ENCODE peak calls at places on chromosomes 16 and 17, in four cellular contexts. One of them, this sample, is unnamed. For H3K4me1 and H3K9me3, the result is how much of the 10 kb centered on the place peaks cover.

GRCh38 chr17:63153488-63153887 is 187.5 kb downstream of the TANC2 start:
- DNase-seq in HAP-1: no peak
- DNase-seq in CD4-positive, CD25-positive, alpha-beta regulatory T cell: no peak
- DNase-seq in CD8-positive, alpha-beta memory T cell: no peak
- DNase-seq in this sample: no peak

GRCh38 chr17:21284319-21285163 is at the start of gene MAP2K3:
- DNase-seq in HAP-1: peak
- DNase-seq in CD4-positive, CD25-positive, alpha-beta regulatory T cell: peak
- DNase-seq in CD8-positive, alpha-beta memory T cell: peak
- DNase-seq in this sample: peak

GRCh38 chr17:51640108-51640622 is 379.8 kb downstream of the UTP18 start:
- DNase-seq in HAP-1: peak
- DNase-seq in CD4-positive, CD25-positive, alpha-beta regulatory T cell: no peak
- DNase-seq in CD8-positive, alpha-beta memory T cell: no peak
- DNase-seq in this sample: no peak

GRCh38 chr17:73338050-73338491 is 26.3 kb upstream of the CDC42EP4 start:
- DNase-seq in HAP-1: no peak
- DNase-seq in CD4-positive, CD25-positive, alpha-beta regulatory T cell: no peak
- DNase-seq in CD8-positive, alpha-beta memory T cell: no peak
- DNase-seq in this sample: no peak

GRCh38 chr17:18158022-18158600 is 25.5 kb upstream of the ALKBH5 start:
- DNase-seq in HAP-1: no peak
- DNase-seq in CD4-positive, CD25-positive, alpha-beta regulatory T cell: peak
- DNase-seq in CD8-positive, alpha-beta memory T cell: peak
- DNase-seq in this sample: peak

GRCh38 chr16:84266451-84266850 is 26.6 kb upstream of the KCNG4 start:
- DNase-seq in HAP-1: peak
- DNase-seq in CD4-positive, CD25-positive, alpha-beta regulatory T cell: peak
- DNase-seq in CD8-positive, alpha-beta memory T cell: no peak
- DNase-seq in this sample: no peak

GRCh38 chr16:12147681-12148479 is 171.3 kb downstream of the SNX29 start:
- DNase-seq in HAP-1: no peak
- DNase-seq in CD4-positive, CD25-positive, alpha-beta regulatory T cell: no peak
- DNase-seq in CD8-positive, alpha-beta memory T cell: no peak
- DNase-seq in this sample: no peak

GRCh38 chr17:73211745-73212144 is 18.9 kb downstream of the COG1 start:
- DNase-seq in HAP-1: no peak
- DNase-seq in CD4-positive, CD25-positive, alpha-beta regulatory T cell: peak
- DNase-seq in CD8-positive, alpha-beta memory T cell: peak
- DNase-seq in this sample: peak

GRCh38 chr16:55418586-55418985 is 60.4 kb upstream of the MMP2 start:
- DNase-seq in HAP-1: no peak
- DNase-seq in CD4-positive, CD25-positive, alpha-beta regulatory T cell: no peak
- DNase-seq in CD8-positive, alpha-beta memory T cell: no peak
- DNase-seq in this sample: no peak

GRCh38 chr16:77387810-77388209 is 47.0 kb downstream of the ADAMTS18 start:
- DNase-seq in HAP-1: no peak
- DNase-seq in CD4-positive, CD25-positive, alpha-beta regulatory T cell: no peak
- DNase-seq in CD8-positive, alpha-beta memory T cell: no peak
- DNase-seq in this sample: no peak

GRCh38 chr16:77383606-77384187 is 51.1 kb downstream of the ADAMTS18 start:
- DNase-seq in HAP-1: no peak
- DNase-seq in CD4-positive, CD25-positive, alpha-beta regulatory T cell: no peak
- DNase-seq in CD8-positive, alpha-beta memory T cell: no peak
- DNase-seq in this sample: no peak

GRCh38 chr16:77385481-77385880 is 49.4 kb downstream of the ADAMTS18 start:
- DNase-seq in HAP-1: no peak
- DNase-seq in CD4-positive, CD25-positive, alpha-beta regulatory T cell: no peak
- DNase-seq in CD8-positive, alpha-beta memory T cell: no peak
- DNase-seq in this sample: no peak

DNA sequence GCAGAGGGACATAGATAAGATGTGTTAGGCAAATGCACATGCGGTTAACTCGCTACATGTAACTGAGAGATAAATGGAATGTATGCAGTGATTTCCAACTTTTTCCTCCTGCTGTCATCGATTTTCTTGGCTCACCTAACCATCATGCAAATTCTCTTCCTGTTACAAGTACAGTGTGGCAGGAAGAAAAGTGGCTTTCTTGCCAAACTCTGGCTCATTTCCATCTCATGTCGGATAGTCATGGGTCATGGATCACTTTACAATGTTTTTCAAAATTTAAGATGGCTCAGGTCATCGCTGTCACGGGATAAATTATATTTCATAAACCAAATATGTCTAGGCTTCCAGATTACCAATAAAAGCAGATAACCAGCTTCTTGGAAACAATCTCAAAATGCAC is 47.8 kb downstream of the ADAMTS18 start:
- DNase-seq in HAP-1: no peak
- DNase-seq in CD4-positive, CD25-positive, alpha-beta regulatory T cell: no peak
- DNase-seq in CD8-positive, alpha-beta memory T cell: no peak
- DNase-seq in this sample: no peak
- H3K4me1 ChIP-seq in HAP-1: under half
- H3K4me1 ChIP-seq in CD4-positive, CD25-positive, alpha-beta regulatory T cell: under half
- H3K4me1 ChIP-seq in CD8-positive, alpha-beta memory T cell: under half
- H3K4me1 ChIP-seq in this sample: under half

DNA sequence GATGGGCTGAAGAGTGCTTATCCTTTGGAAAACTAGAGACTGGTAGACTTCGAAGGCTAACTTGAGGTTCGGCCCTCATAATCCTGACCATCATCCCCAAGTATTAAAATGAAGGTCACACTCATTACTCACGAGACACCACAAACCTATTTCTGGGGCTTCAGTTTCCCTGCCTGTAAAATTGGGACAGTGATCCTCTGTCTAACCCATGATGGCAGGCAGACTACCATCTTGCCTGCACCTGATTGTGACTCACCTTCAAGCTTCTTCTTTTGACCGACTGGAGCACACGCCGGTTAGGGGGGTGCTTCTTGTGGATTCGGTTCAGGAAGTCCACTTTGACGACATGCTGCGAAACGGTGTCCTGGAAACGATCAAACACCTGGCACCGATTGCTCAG is 14.2 kb upstream of the DHRS13 start:
- DNase-seq in HAP-1: no peak
- DNase-seq in CD4-positive, CD25-positive, alpha-beta regulatory T cell: no peak
- DNase-seq in CD8-positive, alpha-beta memory T cell: no peak
- DNase-seq in this sample: no peak
- H3K9me3 ChIP-seq in HAP-1: under half
- H3K9me3 ChIP-seq in CD4-positive, CD25-positive, alpha-beta regulatory T cell: under half
- H3K9me3 ChIP-seq in CD8-positive, alpha-beta memory T cell: under half
- H3K9me3 ChIP-seq in this sample: under half

DNA sequence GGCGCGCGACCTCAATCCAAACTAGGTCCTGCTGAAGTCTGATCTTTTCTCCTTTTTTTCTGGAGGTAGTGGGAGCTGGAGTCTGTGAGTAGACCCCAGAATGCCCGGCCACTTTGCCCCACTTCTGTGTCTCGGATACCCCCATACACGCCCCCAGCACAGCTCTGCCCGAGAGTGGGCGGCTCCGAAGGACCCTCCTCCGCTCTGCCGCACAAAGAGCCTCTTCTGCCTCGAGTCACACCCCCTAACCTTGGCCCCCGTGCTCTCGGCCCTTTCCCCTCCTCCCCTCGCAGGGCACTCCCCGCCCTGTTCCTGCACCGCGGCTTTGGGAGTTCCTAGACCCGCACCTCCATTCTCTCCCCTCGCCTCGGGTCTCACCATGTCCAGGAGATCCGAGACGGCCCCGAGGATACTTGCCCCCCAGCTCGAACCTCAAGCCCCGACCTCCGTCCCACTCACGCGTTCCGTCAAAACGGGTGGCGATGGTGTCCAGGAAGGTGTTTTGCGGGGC is 476 bp downstream of the KCNH4 start:
- DNase-seq in HAP-1: no peak
- DNase-seq in CD4-positive, CD25-positive, alpha-beta regulatory T cell: no peak
- DNase-seq in CD8-positive, alpha-beta memory T cell: no peak
- DNase-seq in this sample: no peak
- H3K4me3 ChIP-seq in HAP-1: no peak
- H3K4me3 ChIP-seq in CD4-positive, CD25-positive, alpha-beta regulatory T cell: peak
- H3K4me3 ChIP-seq in CD8-positive, alpha-beta memory T cell: peak
- H3K4me3 ChIP-seq in this sample: peak

DNA sequence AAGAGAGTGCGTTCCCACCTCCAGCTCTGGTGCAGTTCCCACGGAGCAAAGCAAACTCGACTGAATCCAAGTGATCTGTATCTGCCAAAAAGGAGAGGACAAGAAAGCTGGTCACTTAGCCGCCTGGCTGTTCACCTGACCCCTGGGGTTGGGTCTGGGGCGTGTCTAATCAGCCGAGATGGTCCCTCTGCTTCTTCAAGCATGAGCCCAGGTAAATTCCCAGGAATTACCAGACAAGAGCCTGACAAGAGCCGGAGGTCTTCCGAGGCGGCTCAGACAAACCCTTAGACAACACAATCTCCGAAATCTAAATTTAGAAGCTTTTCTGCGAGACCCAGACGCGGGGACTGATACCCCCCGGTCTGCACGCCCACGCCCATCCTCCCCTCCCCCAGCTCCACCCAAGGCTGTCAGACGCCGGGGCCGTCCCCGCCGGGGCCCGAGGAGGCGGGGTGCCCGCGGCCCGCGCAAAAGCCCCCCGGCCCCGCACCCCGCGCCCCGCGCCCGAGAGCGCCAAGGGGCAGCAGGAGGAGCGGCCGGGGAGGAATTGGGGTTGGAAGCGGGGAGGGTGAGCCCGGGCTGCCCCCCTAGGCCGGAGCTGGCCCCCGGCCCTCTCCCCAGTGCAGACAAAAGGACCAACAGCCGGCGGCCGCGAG is 661 bp downstream of the ZNF821 start:
- DNase-seq in HAP-1: peak
- DNase-seq in CD4-positive, CD25-positive, alpha-beta regulatory T cell: peak
- DNase-seq in CD8-positive, alpha-beta memory T cell: peak
- DNase-seq in this sample: no peak
- H3K4me1 ChIP-seq in HAP-1: under half
- H3K4me1 ChIP-seq in CD4-positive, CD25-positive, alpha-beta regulatory T cell: half or more
- H3K4me1 ChIP-seq in CD8-positive, alpha-beta memory T cell: under half
- H3K4me1 ChIP-seq in this sample: under half

DNA sequence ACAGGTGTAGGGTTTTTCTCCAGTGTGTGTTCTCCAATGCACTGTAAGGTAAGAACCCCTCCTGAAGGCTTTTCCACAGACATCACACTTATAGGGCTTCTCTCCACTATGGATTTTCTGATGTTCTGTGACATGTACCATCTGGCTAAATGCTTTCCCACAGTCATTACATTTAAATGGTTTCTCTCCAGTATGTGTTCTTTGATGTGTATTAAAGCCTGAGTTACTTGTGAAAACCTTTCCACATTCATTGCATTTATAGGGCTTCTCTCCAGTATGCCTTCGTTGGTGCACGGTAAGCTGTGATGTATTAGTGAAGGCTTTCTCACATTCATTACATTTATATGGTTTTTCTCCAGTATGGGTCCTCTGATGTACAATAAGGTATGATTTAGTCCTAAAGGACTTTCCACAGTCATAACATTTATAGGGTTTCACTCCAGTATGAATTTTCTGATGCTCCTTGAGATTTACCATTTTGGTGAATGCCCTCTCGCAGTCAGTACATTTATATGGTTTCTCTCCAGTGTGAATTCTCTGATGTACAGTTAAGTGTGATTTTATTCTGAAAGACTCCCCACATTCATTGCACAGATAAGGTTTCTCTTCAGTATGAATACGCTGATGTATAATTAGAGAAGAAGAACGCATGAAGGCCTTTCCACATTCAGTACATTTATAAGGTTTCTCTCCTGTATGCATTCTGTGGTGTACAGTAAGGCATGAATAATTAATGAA is 30.9 kb downstream of the ZNF624 start:
- DNase-seq in HAP-1: no peak
- DNase-seq in CD4-positive, CD25-positive, alpha-beta regulatory T cell: no peak
- DNase-seq in CD8-positive, alpha-beta memory T cell: no peak
- DNase-seq in this sample: no peak
- H3K9me3 ChIP-seq in HAP-1: under half
- H3K9me3 ChIP-seq in CD4-positive, CD25-positive, alpha-beta regulatory T cell: half or more
- H3K9me3 ChIP-seq in CD8-positive, alpha-beta memory T cell: under half
- H3K9me3 ChIP-seq in this sample: under half

DNA sequence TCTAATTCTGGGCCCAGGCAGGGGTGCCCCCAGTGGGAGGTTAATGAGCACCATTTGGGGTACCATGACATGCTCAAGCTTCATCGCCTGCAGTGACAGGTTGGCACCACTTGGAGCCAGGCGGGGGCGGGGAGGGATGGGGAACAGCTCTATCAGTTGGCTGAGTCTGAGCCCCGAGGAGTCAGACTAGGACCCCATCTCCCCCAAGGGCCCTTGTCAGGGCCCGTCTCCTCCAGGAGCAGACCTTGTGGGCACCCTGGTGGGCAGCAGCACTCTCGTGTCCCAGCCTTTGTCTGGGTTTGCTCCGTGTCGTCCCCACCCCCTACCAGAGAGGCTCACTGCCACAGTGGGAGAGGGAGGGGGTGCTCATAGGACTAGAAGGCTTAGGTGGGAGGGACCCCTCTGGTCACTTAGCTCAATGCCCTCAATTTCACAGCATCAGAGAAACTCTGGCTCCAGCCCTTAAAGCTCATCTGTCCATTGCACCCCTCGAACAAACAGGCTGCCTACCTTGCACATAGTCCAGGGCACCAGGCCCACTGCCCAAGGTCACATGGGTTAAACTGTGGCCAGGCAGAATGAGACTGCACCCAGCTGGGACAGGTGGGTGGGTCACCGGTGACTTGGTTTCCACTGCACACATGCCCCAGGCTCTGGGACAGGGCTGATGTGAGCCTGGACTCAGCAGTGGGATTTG is 4.1 kb downstream of the PPP1R9B start:
- DNase-seq in HAP-1: no peak
- DNase-seq in CD4-positive, CD25-positive, alpha-beta regulatory T cell: no peak
- DNase-seq in CD8-positive, alpha-beta memory T cell: no peak
- DNase-seq in this sample: no peak
- H3K4me3 ChIP-seq in HAP-1: no peak
- H3K4me3 ChIP-seq in CD4-positive, CD25-positive, alpha-beta regulatory T cell: peak
- H3K4me3 ChIP-seq in CD8-positive, alpha-beta memory T cell: peak
- H3K4me3 ChIP-seq in this sample: no peak

DNA sequence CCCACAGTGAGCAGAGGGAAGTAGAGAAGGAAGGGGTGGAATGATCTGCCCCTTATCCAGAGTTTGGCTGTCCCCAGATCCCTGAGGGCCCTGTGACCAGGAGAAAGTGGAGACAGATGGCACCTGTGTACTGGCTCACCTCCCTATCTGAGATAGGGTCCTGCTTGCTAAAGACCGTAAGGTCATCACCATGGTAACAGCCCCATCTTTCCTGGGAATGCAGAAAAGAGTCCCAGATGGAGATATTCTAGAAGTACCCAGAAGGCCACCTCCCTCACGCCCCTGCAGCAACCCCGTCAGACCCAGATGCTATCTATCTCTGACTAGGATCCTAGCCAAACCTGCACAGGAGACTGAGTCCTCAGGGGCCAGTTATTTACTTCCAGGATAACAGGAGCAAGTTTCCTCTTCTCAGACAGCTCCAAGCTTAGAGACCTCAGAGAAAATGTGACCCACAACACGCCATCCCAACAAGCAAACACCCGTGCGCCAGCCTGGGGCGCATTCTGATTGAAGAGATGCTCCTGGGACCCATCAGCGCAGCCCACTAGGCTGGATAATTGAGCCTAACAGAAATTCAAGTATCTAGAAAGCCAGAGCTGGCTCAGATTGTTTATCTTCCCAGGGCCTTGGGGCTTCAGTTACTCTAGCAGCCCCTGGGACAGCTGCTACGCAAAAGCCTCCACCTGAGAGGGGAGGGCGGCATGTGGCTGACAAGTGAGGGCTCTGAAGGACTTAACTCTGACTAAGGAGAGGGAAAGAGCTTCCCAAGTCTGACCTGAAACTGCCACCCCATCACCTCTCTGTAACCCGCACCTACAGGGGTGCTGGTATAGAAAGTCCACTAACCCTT is 1.9 kb downstream of the ORMDL3 start:
- DNase-seq in HAP-1: no peak
- DNase-seq in CD4-positive, CD25-positive, alpha-beta regulatory T cell: no peak
- DNase-seq in CD8-positive, alpha-beta memory T cell: no peak
- DNase-seq in this sample: no peak
- H3K4me1 ChIP-seq in HAP-1: under half
- H3K4me1 ChIP-seq in CD4-positive, CD25-positive, alpha-beta regulatory T cell: half or more
- H3K4me1 ChIP-seq in CD8-positive, alpha-beta memory T cell: half or more
- H3K4me1 ChIP-seq in this sample: under half

This sample was measured in RWPE2.